ENCODE peak calls at places on chromosomes 16 and 17, in nine cellular contexts. One of them, this sample, is unnamed.
A peak's percentile ranks its signal among the peaks of the same experiment; 100 is the strongest.

GRCh38 chr17:47265983-47266541 is 12.4 kb downstream of the ITGB3 start:
- DNase-seq in A549: peak; percentile 30
- DNase-seq in kidney: no peak
- DNase-seq in cardiac muscle cell: peak; percentile 63
- DNase-seq in CD4-positive, alpha-beta T cell: no peak
- DNase-seq in lung: no peak
- DNase-seq in HCT116: no peak
- DNase-seq in AG04450: no peak
- DNase-seq in OCI-LY7: no peak
- DNase-seq in this sample: no peak

GRCh38 chr16:30491744-30492308 is 19.3 kb downstream of the ITGAL start:
- DNase-seq in A549: peak; percentile 80
- DNase-seq in kidney: no peak
- DNase-seq in cardiac muscle cell: peak; percentile 77
- DNase-seq in CD4-positive, alpha-beta T cell: no peak
- DNase-seq in lung: no peak
- DNase-seq in HCT116: no peak
- DNase-seq in AG04450: peak; percentile 23
- DNase-seq in OCI-LY7: no peak
- DNase-seq in this sample: peak; percentile 61

GRCh38 chr16:22763655-22764054 is 50.3 kb upstream of the HS3ST2 start:
- DNase-seq in A549: no peak
- DNase-seq in kidney: peak; percentile 70
- DNase-seq in cardiac muscle cell: no peak
- DNase-seq in CD4-positive, alpha-beta T cell: no peak
- DNase-seq in lung: no peak
- DNase-seq in HCT116: no peak
- DNase-seq in AG04450: no peak
- DNase-seq in OCI-LY7: no peak
- DNase-seq in this sample: no peak

GRCh38 chr17:72955391-72956140 is 136.9 kb downstream of the SLC39A11 start:
- DNase-seq in A549: no peak
- DNase-seq in kidney: no peak
- DNase-seq in cardiac muscle cell: no peak
- DNase-seq in CD4-positive, alpha-beta T cell: no peak
- DNase-seq in lung: no peak
- DNase-seq in HCT116: no peak
- DNase-seq in AG04450: no peak
- DNase-seq in OCI-LY7: no peak
- DNase-seq in this sample: no peak

GRCh38 chr16:54808890-54809289 is 121.8 kb upstream of the IRX5 start:
- DNase-seq in A549: no peak
- DNase-seq in kidney: no peak
- DNase-seq in cardiac muscle cell: no peak
- DNase-seq in CD4-positive, alpha-beta T cell: no peak
- DNase-seq in lung: no peak
- DNase-seq in HCT116: no peak
- DNase-seq in AG04450: no peak
- DNase-seq in OCI-LY7: no peak
- DNase-seq in this sample: no peak

GRCh38 chr16:66364117-66364958 is 2.2 kb upstream of the CDH5 start:
- DNase-seq in A549: peak; percentile 50
- DNase-seq in kidney: peak; percentile 87
- DNase-seq in cardiac muscle cell: peak; percentile 85
- DNase-seq in CD4-positive, alpha-beta T cell: no peak
- DNase-seq in lung: no peak
- DNase-seq in HCT116: no peak
- DNase-seq in AG04450: no peak
- DNase-seq in OCI-LY7: no peak
- DNase-seq in this sample: no peak

GRCh38 chr17:45136846-45137560 is 1.5 kb downstream of the ACBD4 start:
- DNase-seq in A549: no peak
- DNase-seq in kidney: peak; percentile 65
- DNase-seq in cardiac muscle cell: no peak
- DNase-seq in CD4-positive, alpha-beta T cell: no peak
- DNase-seq in lung: no peak
- DNase-seq in HCT116: no peak
- DNase-seq in AG04450: no peak
- DNase-seq in OCI-LY7: no peak
- DNase-seq in this sample: no peak

GRCh38 chr17:6843241-6843890 is 11.8 kb upstream of the TEKT1 start:
- DNase-seq in A549: peak; percentile 74
- DNase-seq in kidney: no peak
- DNase-seq in cardiac muscle cell: peak; percentile 69
- DNase-seq in CD4-positive, alpha-beta T cell: no peak
- DNase-seq in lung: no peak
- DNase-seq in HCT116: peak; percentile 48
- DNase-seq in AG04450: no peak
- DNase-seq in OCI-LY7: peak; percentile 74
- DNase-seq in this sample: peak; percentile 23

GRCh38 chr17:67245073-67245693 is at the start of gene HELZ:
- DNase-seq in A549: peak; percentile 88
- DNase-seq in kidney: peak; percentile 89
- DNase-seq in cardiac muscle cell: peak; percentile 84
- DNase-seq in CD4-positive, alpha-beta T cell: peak; percentile 61
- DNase-seq in lung: peak; percentile 79
- DNase-seq in HCT116: peak; percentile 76
- DNase-seq in AG04450: peak; percentile 62
- DNase-seq in OCI-LY7: peak; percentile 89
- DNase-seq in this sample: peak; percentile 82

GRCh38 chr16:28910046-28911031 is 14.7 kb downstream of the RABEP2 start:
- DNase-seq in A549: peak; percentile 55
- DNase-seq in kidney: no peak
- DNase-seq in cardiac muscle cell: no peak
- DNase-seq in CD4-positive, alpha-beta T cell: no peak
- DNase-seq in lung: no peak
- DNase-seq in HCT116: peak; percentile 44
- DNase-seq in AG04450: no peak
- DNase-seq in OCI-LY7: peak; percentile 71
- DNase-seq in this sample: peak; percentile 30

GRCh38 chr17:3983945-3984484 is 19.8 kb upstream of the ATP2A3 start:
- DNase-seq in A549: peak; percentile 48
- DNase-seq in kidney: peak; percentile 80
- DNase-seq in cardiac muscle cell: peak; percentile 86
- DNase-seq in CD4-positive, alpha-beta T cell: no peak
- DNase-seq in lung: no peak
- DNase-seq in HCT116: no peak
- DNase-seq in AG04450: no peak
- DNase-seq in OCI-LY7: no peak
- DNase-seq in this sample: no peak

GRCh38 chr16:73171380-73171779 is 123.5 kb upstream of the ZFHX3 start:
- DNase-seq in A549: no peak
- DNase-seq in kidney: no peak
- DNase-seq in cardiac muscle cell: no peak
- DNase-seq in CD4-positive, alpha-beta T cell: no peak
- DNase-seq in lung: no peak
- DNase-seq in HCT116: no peak
- DNase-seq in AG04450: no peak
- DNase-seq in OCI-LY7: no peak
- DNase-seq in this sample: peak; percentile 8

GRCh38 chr16:72189865-72190371 is 18.0 kb upstream of the PMFBP1 start:
- DNase-seq in A549: peak; percentile 6
- DNase-seq in kidney: no peak
- DNase-seq in cardiac muscle cell: peak; percentile 91
- DNase-seq in CD4-positive, alpha-beta T cell: no peak
- DNase-seq in lung: no peak
- DNase-seq in HCT116: no peak
- DNase-seq in AG04450: no peak
- DNase-seq in OCI-LY7: no peak
- DNase-seq in this sample: peak; percentile 26

GRCh38 chr16:29745853-29746345 is at the start of gene C16orf54:
- DNase-seq in A549: no peak
- DNase-seq in kidney: peak; percentile 91
- DNase-seq in cardiac muscle cell: no peak
- DNase-seq in CD4-positive, alpha-beta T cell: peak; percentile 90
- DNase-seq in lung: peak; percentile 81
- DNase-seq in HCT116: no peak
- DNase-seq in AG04450: no peak
- DNase-seq in OCI-LY7: no peak
- DNase-seq in this sample: no peak

GRCh38 chr16:15141586-15141985 is 47.5 kb upstream of the RRN3 start:
- DNase-seq in A549: no peak
- DNase-seq in kidney: peak; percentile 55
- DNase-seq in cardiac muscle cell: no peak
- DNase-seq in CD4-positive, alpha-beta T cell: no peak
- DNase-seq in lung: no peak
- DNase-seq in HCT116: no peak
- DNase-seq in AG04450: no peak
- DNase-seq in OCI-LY7: no peak
- DNase-seq in this sample: no peak

DNA sequence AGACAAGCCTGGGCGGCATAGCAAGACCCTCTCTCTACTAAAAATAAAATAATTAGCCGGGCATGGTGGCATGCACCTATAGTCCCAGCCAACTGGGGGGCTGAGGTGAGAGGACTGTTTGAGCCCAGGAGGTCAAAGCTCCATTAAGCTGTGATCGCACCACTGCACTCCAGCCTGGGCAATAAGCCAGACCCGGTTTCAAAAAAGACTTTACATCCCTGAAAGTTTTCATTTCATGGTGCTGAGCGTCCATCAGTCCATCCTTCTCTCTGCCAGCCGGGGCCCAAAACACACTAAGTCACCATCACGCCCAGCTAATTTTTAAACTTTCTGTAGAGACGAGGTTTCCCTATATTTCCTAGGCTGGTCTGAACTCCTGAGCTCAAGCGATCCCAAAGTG is 10.6 kb downstream of the RAB40B start:
- DNase-seq in A549: no peak
- DNase-seq in kidney: peak; percentile 64
- DNase-seq in cardiac muscle cell: no peak
- DNase-seq in CD4-positive, alpha-beta T cell: no peak
- DNase-seq in lung: no peak
- DNase-seq in HCT116: no peak
- DNase-seq in AG04450: no peak
- DNase-seq in OCI-LY7: no peak
- DNase-seq in this sample: no peak
- H3K27ac ChIP-seq in A549: peak overlapping the region; percentile 87
- H3K27ac ChIP-seq in kidney: peak overlapping the region; percentile 98
- H3K27ac ChIP-seq in cardiac muscle cell: no peak overlapping the region
- H3K27ac ChIP-seq in CD4-positive, alpha-beta T cell: no peak overlapping the region
- H3K27ac ChIP-seq in lung: no peak overlapping the region
- H3K27ac ChIP-seq in HCT116: no peak overlapping the region
- H3K27ac ChIP-seq in AG04450: no peak overlapping the region
- H3K27ac ChIP-seq in OCI-LY7: no peak overlapping the region
- H3K27ac ChIP-seq in this sample: peak overlapping the region; percentile 13

GRCh38 chr17:8986295-8986694 is 20.8 kb upstream of the PIK3R5 start:
- DNase-seq in A549: no peak
- DNase-seq in kidney: no peak
- DNase-seq in cardiac muscle cell: no peak
- DNase-seq in CD4-positive, alpha-beta T cell: no peak
- DNase-seq in lung: no peak
- DNase-seq in HCT116: no peak
- DNase-seq in AG04450: no peak
- DNase-seq in OCI-LY7: peak; percentile 15
- DNase-seq in this sample: no peak
- TF ChIP-seq CTCF in A549: peak; percentile 21
- TF ChIP-seq CTCF in kidney: no peak
- TF ChIP-seq CTCF in cardiac muscle cell: peak; percentile 12
- TF ChIP-seq CTCF in CD4-positive, alpha-beta T cell: peak; percentile 33
- TF ChIP-seq CTCF in lung: no peak
- TF ChIP-seq CTCF in HCT116: peak; percentile 40
- TF ChIP-seq CTCF in AG04450: peak; percentile 5
- TF ChIP-seq CTCF in OCI-LY7: peak; percentile 71
- TF ChIP-seq CTCF in this sample: peak; percentile 14

GRCh38 chr16:87360862-87361610 is 22.5 kb downstream of the FBXO31 start:
- DNase-seq in A549: no peak
- DNase-seq in kidney: no peak
- DNase-seq in cardiac muscle cell: no peak
- DNase-seq in CD4-positive, alpha-beta T cell: no peak
- DNase-seq in lung: no peak
- DNase-seq in HCT116: no peak
- DNase-seq in AG04450: no peak
- DNase-seq in OCI-LY7: no peak
- DNase-seq in this sample: no peak

GRCh38 chr16:87365021-87365713 is 18.4 kb downstream of the FBXO31 start:
- DNase-seq in A549: no peak
- DNase-seq in kidney: no peak
- DNase-seq in cardiac muscle cell: no peak
- DNase-seq in CD4-positive, alpha-beta T cell: no peak
- DNase-seq in lung: no peak
- DNase-seq in HCT116: no peak
- DNase-seq in AG04450: no peak
- DNase-seq in OCI-LY7: no peak
- DNase-seq in this sample: no peak

GRCh38 chr16:87361916-87362619 is 21.5 kb downstream of the FBXO31 start:
- DNase-seq in A549: no peak
- DNase-seq in kidney: no peak
- DNase-seq in cardiac muscle cell: no peak
- DNase-seq in CD4-positive, alpha-beta T cell: no peak
- DNase-seq in lung: no peak
- DNase-seq in HCT116: no peak
- DNase-seq in AG04450: no peak
- DNase-seq in OCI-LY7: no peak
- DNase-seq in this sample: no peak

GRCh38 chr16:87366288-87366687 is 17.3 kb downstream of the FBXO31 start:
- DNase-seq in A549: no peak
- DNase-seq in kidney: no peak
- DNase-seq in cardiac muscle cell: no peak
- DNase-seq in CD4-positive, alpha-beta T cell: no peak
- DNase-seq in lung: no peak
- DNase-seq in HCT116: no peak
- DNase-seq in AG04450: no peak
- DNase-seq in OCI-LY7: no peak
- DNase-seq in this sample: no peak

GRCh38 chr16:87363771-87364476 is 19.7 kb downstream of the FBXO31 start:
- DNase-seq in A549: no peak
- DNase-seq in kidney: no peak
- DNase-seq in cardiac muscle cell: no peak
- DNase-seq in CD4-positive, alpha-beta T cell: no peak
- DNase-seq in lung: no peak
- DNase-seq in HCT116: no peak
- DNase-seq in AG04450: no peak
- DNase-seq in OCI-LY7: no peak
- DNase-seq in this sample: no peak
- H3K27ac ChIP-seq in A549: no peak overlapping the region
- H3K27ac ChIP-seq in kidney: no peak overlapping the region
- H3K27ac ChIP-seq in cardiac muscle cell: peak overlapping the region; percentile 34
- H3K27ac ChIP-seq in CD4-positive, alpha-beta T cell: no peak overlapping the region
- H3K27ac ChIP-seq in lung: peak overlapping the region; percentile 43
- H3K27ac ChIP-seq in HCT116: peak overlapping the region; percentile 23
- H3K27ac ChIP-seq in AG04450: peak overlapping the region; percentile 39
- H3K27ac ChIP-seq in OCI-LY7: no peak overlapping the region
- H3K27ac ChIP-seq in this sample: peak overlapping the region; percentile 24

GRCh38 chr16:4615389-4616046 is 830 bp upstream of the UBALD1 start:
- DNase-seq in A549: no peak
- DNase-seq in kidney: peak; percentile 89
- DNase-seq in cardiac muscle cell: no peak
- DNase-seq in CD4-positive, alpha-beta T cell: no peak
- DNase-seq in lung: no peak
- DNase-seq in HCT116: no peak
- DNase-seq in AG04450: no peak
- DNase-seq in OCI-LY7: peak; percentile 36
- DNase-seq in this sample: no peak
- TF ChIP-seq CTCF in A549: no peak
- TF ChIP-seq CTCF in kidney: no peak
- TF ChIP-seq CTCF in cardiac muscle cell: no peak
- TF ChIP-seq CTCF in CD4-positive, alpha-beta T cell: no peak
- TF ChIP-seq CTCF in lung: no peak
- TF ChIP-seq CTCF in HCT116: no peak
- TF ChIP-seq CTCF in AG04450: no peak
- TF ChIP-seq CTCF in OCI-LY7: no peak
- TF ChIP-seq CTCF in this sample: no peak

This sample was measured in RWPE1.